ENCODE peak calls at places on chromosomes 13 and 19, in ten cellular contexts. G, U, Q, P, D, A, M, N, S and L are unnamed samples.

GRCh38 chr19:47161876-47162489 is 31.3 kb downstream of the SAE1 start:
- DNase-seq in D (no peak), S (no peak), U (no peak), M (no peak), Q (no peak), P (no peak), G (peak; percentile 34), A (no peak), N (no peak), L (no peak)

GRCh38 chr13:32984857-32985626 is 31.2 kb upstream of the KL start:
- DNase-seq in N (no peak), A (no peak), S (peak; percentile 24), Q (peak; percentile 98), G (peak; percentile 58), M (peak; percentile 84), P (peak; percentile 39), U (no peak), D (no peak), L (peak; percentile 84)

GRCh38 chr13:100983111-100983510 is 308.5 kb upstream of the TMTC4 start:
- DNase-seq in S (no peak), M (no peak), A (no peak), Q (no peak), D (no peak), N (no peak), P (no peak), U (peak; percentile 55), G (no peak), L (no peak)

GRCh38 chr13:56893843-56894242 is 246.9 kb upstream of the PRR20A start:
- DNase-seq in Q (no peak), S (no peak), D (no peak), M (no peak), A (no peak), G (no peak), P (no peak), U (no peak), N (no peak), L (no peak)

GRCh38 chr13:40113644-40114304 is 458.3 kb downstream of the COG6 start:
- DNase-seq in A (no peak), N (no peak), P (no peak), M (peak; percentile 8), G (no peak), D (no peak), Q (no peak), U (no peak), S (no peak), L (no peak)

GRCh38 chr13:40389081-40389641 is 277.3 kb downstream of the FOXO1 start:
- DNase-seq in Q (no peak), N (no peak), G (no peak), M (no peak), P (no peak), A (no peak), U (no peak), D (no peak), S (no peak), L (no peak)

GRCh38 chr13:43031881-43032280 is 8.5 kb downstream of the DNAJC15 start:
- DNase-seq in G (no peak), P (no peak), Q (no peak), D (no peak), U (no peak), M (no peak), A (no peak), N (no peak), S (no peak), L (no peak)

GRCh38 chr13:50401721-50402510 is 386.7 kb downstream of the KCNRG start:
- DNase-seq in P (no peak), A (peak; percentile 46), Q (peak; percentile 59), S (no peak), N (no peak), G (peak; percentile 76), U (peak; percentile 26), M (peak; percentile 79), D (no peak), L (no peak)

GRCh38 chr13:60182907-60183306 is 19.2 kb upstream of the DIAPH3 start:
- DNase-seq in Q (no peak), N (no peak), U (no peak), G (no peak), S (no peak), P (no peak), D (no peak), A (no peak), M (no peak), L (no peak)

GRCh38 chr19:6005321-6006069 is 27.6 kb upstream of the RANBP3 start:
- DNase-seq in Q (no peak), S (no peak), N (no peak), A (no peak), P (no peak), M (no peak), G (no peak), D (no peak), U (no peak), L (no peak)
- H3K27me3 ChIP-seq in Q (no peaks in the 10 kb centered on the region), S (no peaks in the 10 kb centered on the region), N (no peaks in the 10 kb centered on the region), A (no peaks in the 10 kb centered on the region), P (no peaks in the 10 kb centered on the region), M (no peaks in the 10 kb centered on the region), G (no peaks in the 10 kb centered on the region), D (no peaks in the 10 kb centered on the region), U (no peaks in the 10 kb centered on the region), L (no peaks in the 10 kb centered on the region)

GRCh38 chr13:51957377-51958216 is 53.7 kb downstream of the ATP7B start:
- DNase-seq in P (no peak), N (no peak), Q (no peak), A (no peak), U (no peak), S (no peak), M (no peak), D (no peak), G (no peak), L (no peak)

GRCh38 chr13:51958217-51958547 is 53.1 kb downstream of the ATP7B start:
- DNase-seq in G (no peak), M (peak; percentile 15), Q (peak; percentile 69), S (no peak), D (no peak), N (no peak), U (no peak), A (no peak), P (peak; percentile 76), L (no peak)

GRCh38 chr13:51961493-51962403 is 49.5 kb downstream of the ATP7B start:
- DNase-seq in D (no peak), M (no peak), N (no peak), S (no peak), G (no peak), P (no peak), U (no peak), A (no peak), Q (no peak), L (no peak)

GRCh38 chr13:51960766-51961165 is 50.5 kb downstream of the ATP7B start:
- DNase-seq in G (no peak), N (no peak), P (no peak), M (no peak), Q (no peak), D (no peak), S (no peak), A (no peak), U (no peak), L (no peak)

DNA sequence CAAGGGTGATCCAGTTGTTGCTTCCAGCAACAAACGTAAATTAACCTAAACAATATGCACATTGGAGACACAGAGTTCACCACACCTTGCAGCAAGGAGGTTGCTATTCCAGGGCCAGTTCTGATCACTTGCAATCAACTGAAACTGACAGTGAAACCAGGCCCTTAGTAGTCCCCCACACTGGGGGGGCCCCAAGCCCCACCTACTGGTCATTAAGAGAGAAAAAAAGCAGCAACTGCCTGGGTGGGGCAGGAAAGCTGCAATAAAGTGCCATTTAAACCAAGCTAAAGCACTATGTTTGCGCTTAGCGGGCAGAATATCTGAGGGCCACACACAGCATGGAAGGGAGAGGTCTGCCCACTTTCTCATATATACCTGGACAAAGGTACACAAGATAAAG is 51.5 kb downstream of the ATP7B start:
- DNase-seq in D (no peak), M (no peak), Q (no peak), U (no peak), P (no peak), N (no peak), A (no peak), S (no peak), G (no peak), L (no peak)
- H3K4me3 ChIP-seq in D (no peak overlapping the region), M (no peak overlapping the region), Q (no peak overlapping the region), U (no peak overlapping the region), P (no peak overlapping the region), N (no peak overlapping the region), A (no peak overlapping the region), S (no peak overlapping the region), G (no peak overlapping the region), L (no peak overlapping the region)

GRCh38 chr19:45140144-45140503 is 20.7 kb downstream of the NKPD1 start:
- DNase-seq in U (no peak), S (no peak), Q (no peak), D (no peak), G (no peak), M (no peak), A (no peak), N (no peak), P (no peak), L (no peak)

GRCh38 chr19:45142728-45143115 is 18.1 kb downstream of the NKPD1 start:
- DNase-seq in M (no peak), U (no peak), N (no peak), D (no peak), S (no peak), Q (no peak), P (no peak), G (no peak), A (no peak), L (no peak)

GRCh38 chr19:45141203-45141900 is 19.4 kb downstream of the NKPD1 start:
- DNase-seq in D (no peak), Q (no peak), A (no peak), G (no peak), P (no peak), M (no peak), N (no peak), U (no peak), S (no peak), L (no peak)

GRCh38 chr19:45140533-45140932 is 20.2 kb downstream of the NKPD1 start:
- DNase-seq in P (no peak), A (no peak), U (no peak), S (no peak), M (no peak), Q (no peak), D (no peak), G (no peak), N (no peak), L (no peak)

DNA sequence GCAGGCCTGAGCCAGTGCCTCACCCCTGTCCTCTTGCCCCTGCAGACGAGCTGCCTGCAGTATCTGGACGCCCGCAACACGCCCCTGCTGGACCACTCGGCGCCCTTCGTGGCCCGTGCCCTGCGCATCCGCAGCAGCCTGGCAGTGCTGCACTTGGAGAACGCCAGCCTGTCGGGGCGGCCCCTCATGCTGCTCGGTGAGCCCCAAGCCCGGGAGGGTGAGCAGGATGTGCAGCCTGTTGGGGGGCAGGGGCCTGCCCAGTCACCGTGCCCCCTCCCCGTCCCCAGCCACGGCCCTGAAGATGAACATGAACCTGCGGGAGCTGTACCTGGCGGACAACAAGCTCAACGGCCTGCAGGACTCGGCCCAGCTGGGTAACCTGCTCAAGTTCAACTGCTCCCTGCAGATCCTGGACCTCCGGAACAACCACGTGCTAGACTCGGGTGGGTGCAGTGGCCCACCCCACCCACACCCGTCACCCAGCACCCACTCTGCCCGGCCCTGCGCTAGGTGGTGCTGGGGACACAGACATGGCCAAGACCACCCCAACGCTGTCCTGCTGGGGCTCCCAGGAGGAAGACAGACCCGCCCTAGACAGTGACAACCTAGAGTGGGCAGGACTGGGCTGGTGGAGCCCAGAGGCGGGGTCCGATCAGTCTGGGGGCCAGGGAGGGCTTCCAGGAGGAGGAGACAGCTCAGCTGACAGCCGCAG is 18.6 kb downstream of the NKPD1 start:
- DNase-seq in D (no peak), S (no peak), P (no peak), U (no peak), N (no peak), G (no peak), Q (no peak), A (no peak), M (no peak), L (no peak)
- H3K27me3 ChIP-seq in D (no peaks in the 10 kb centered on the region), S (no peaks in the 10 kb centered on the region), P (no peaks in the 10 kb centered on the region), U (no peaks in the 10 kb centered on the region), N (no peaks in the 10 kb centered on the region), G (no peaks in the 10 kb centered on the region), Q (no peaks in the 10 kb centered on the region), A (no peaks in the 10 kb centered on the region), M (no peaks in the 10 kb centered on the region), L (no peaks in the 10 kb centered on the region)

GRCh38 chr13:92621985-92622384 is 604.6 kb upstream of the GPC6 start:
- DNase-seq in Q (no peak), D (no peak), M (no peak), U (no peak), G (no peak), A (no peak), N (no peak), S (no peak), P (no peak), L (no peak)
- H3K4me3 ChIP-seq in Q (no peak overlapping the region), D (no peak overlapping the region), M (no peak overlapping the region), U (no peak overlapping the region), G (no peak overlapping the region), A (no peak overlapping the region), N (no peak overlapping the region), S (no peak overlapping the region), P (no peak overlapping the region), L (no peak overlapping the region)